ENCODE peak calls at places on chromosomes 2 and 18, in seven cellular contexts. One of them, this sample, is unnamed.

GRCh38 chr2:120238728-120239487 is 13.7 kb upstream of the RALB start:
- DNase-seq in AG08396: peak
- DNase-seq in astrocyte of the spinal cord: peak
- DNase-seq in T-helper 9 cell: no peak
- DNase-seq in SJCRH30: no peak
- DNase-seq in stimulated activated CD4-positive, alpha-beta T cell treated with anti-CD3 and anti-CD28 coated beads, TNF-alpha, amount 100 ng/mL, for 4 hours: no peak
- DNase-seq in uterus: peak
- DNase-seq in this sample: no peak

GRCh38 chr2:197915548-197916265 is 111.3 kb downstream of the PLCL1 start:
- DNase-seq in AG08396: peak
- DNase-seq in astrocyte of the spinal cord: peak
- DNase-seq in T-helper 9 cell: no peak
- DNase-seq in SJCRH30: no peak
- DNase-seq in stimulated activated CD4-positive, alpha-beta T cell treated with anti-CD3 and anti-CD28 coated beads, TNF-alpha, amount 100 ng/mL, for 4 hours: no peak
- DNase-seq in uterus: no peak
- DNase-seq in this sample: no peak

GRCh38 chr18:48868468-48869466 is 82.0 kb downstream of the SMAD7 start:
- DNase-seq in AG08396: no peak
- DNase-seq in astrocyte of the spinal cord: no peak
- DNase-seq in T-helper 9 cell: no peak
- DNase-seq in SJCRH30: no peak
- DNase-seq in stimulated activated CD4-positive, alpha-beta T cell treated with anti-CD3 and anti-CD28 coated beads, TNF-alpha, amount 100 ng/mL, for 4 hours: no peak
- DNase-seq in uterus: no peak
- DNase-seq in this sample: no peak

GRCh38 chr2:54658548-54659207 is 64.8 kb upstream of the EML6 start:
- DNase-seq in AG08396: no peak
- DNase-seq in astrocyte of the spinal cord: peak
- DNase-seq in T-helper 9 cell: no peak
- DNase-seq in SJCRH30: no peak
- DNase-seq in stimulated activated CD4-positive, alpha-beta T cell treated with anti-CD3 and anti-CD28 coated beads, TNF-alpha, amount 100 ng/mL, for 4 hours: no peak
- DNase-seq in uterus: no peak
- DNase-seq in this sample: no peak

GRCh38 chr18:48791636-48792105 is 159.1 kb downstream of the SMAD7 start:
- DNase-seq in AG08396: no peak
- DNase-seq in astrocyte of the spinal cord: no peak
- DNase-seq in T-helper 9 cell: no peak
- DNase-seq in SJCRH30: no peak
- DNase-seq in stimulated activated CD4-positive, alpha-beta T cell treated with anti-CD3 and anti-CD28 coated beads, TNF-alpha, amount 100 ng/mL, for 4 hours: no peak
- DNase-seq in uterus: no peak
- DNase-seq in this sample: no peak

GRCh38 chr2:102226612-102227351 is 40.0 kb downstream of the IL1RL2 start:
- DNase-seq in AG08396: no peak
- DNase-seq in astrocyte of the spinal cord: peak
- DNase-seq in T-helper 9 cell: no peak
- DNase-seq in SJCRH30: peak
- DNase-seq in stimulated activated CD4-positive, alpha-beta T cell treated with anti-CD3 and anti-CD28 coated beads, TNF-alpha, amount 100 ng/mL, for 4 hours: no peak
- DNase-seq in uterus: no peak
- DNase-seq in this sample: peak

GRCh38 chr2:111135910-111136297 is 15.2 kb downstream of the BCL2L11 start:
- DNase-seq in AG08396: peak
- DNase-seq in astrocyte of the spinal cord: peak
- DNase-seq in T-helper 9 cell: no peak
- DNase-seq in SJCRH30: no peak
- DNase-seq in stimulated activated CD4-positive, alpha-beta T cell treated with anti-CD3 and anti-CD28 coated beads, TNF-alpha, amount 100 ng/mL, for 4 hours: no peak
- DNase-seq in uterus: no peak
- DNase-seq in this sample: no peak

GRCh38 chr2:45731146-45731545 is 79.7 kb downstream of the PRKCE start:
- DNase-seq in AG08396: no peak
- DNase-seq in astrocyte of the spinal cord: no peak
- DNase-seq in T-helper 9 cell: no peak
- DNase-seq in SJCRH30: no peak
- DNase-seq in stimulated activated CD4-positive, alpha-beta T cell treated with anti-CD3 and anti-CD28 coated beads, TNF-alpha, amount 100 ng/mL, for 4 hours: no peak
- DNase-seq in uterus: no peak
- DNase-seq in this sample: no peak

GRCh38 chr2:224930990-224931389 is 111.3 kb downstream of the DOCK10 start:
- DNase-seq in AG08396: no peak
- DNase-seq in astrocyte of the spinal cord: no peak
- DNase-seq in T-helper 9 cell: no peak
- DNase-seq in SJCRH30: no peak
- DNase-seq in stimulated activated CD4-positive, alpha-beta T cell treated with anti-CD3 and anti-CD28 coated beads, TNF-alpha, amount 100 ng/mL, for 4 hours: no peak
- DNase-seq in uterus: no peak
- DNase-seq in this sample: no peak

GRCh38 chr2:86070868-86071267 is 34.8 kb downstream of the POLR1A start:
- DNase-seq in AG08396: no peak
- DNase-seq in astrocyte of the spinal cord: no peak
- DNase-seq in T-helper 9 cell: no peak
- DNase-seq in SJCRH30: no peak
- DNase-seq in stimulated activated CD4-positive, alpha-beta T cell treated with anti-CD3 and anti-CD28 coated beads, TNF-alpha, amount 100 ng/mL, for 4 hours: no peak
- DNase-seq in uterus: no peak
- DNase-seq in this sample: no peak

GRCh38 chr2:214156971-214157370 is 253.9 kb upstream of the VWC2L start:
- DNase-seq in AG08396: no peak
- DNase-seq in astrocyte of the spinal cord: no peak
- DNase-seq in T-helper 9 cell: no peak
- DNase-seq in SJCRH30: no peak
- DNase-seq in stimulated activated CD4-positive, alpha-beta T cell treated with anti-CD3 and anti-CD28 coated beads, TNF-alpha, amount 100 ng/mL, for 4 hours: no peak
- DNase-seq in uterus: no peak
- DNase-seq in this sample: no peak

GRCh38 chr18:63131106-63131943 is 188.2 kb downstream of the BCL2 start:
- DNase-seq in AG08396: peak
- DNase-seq in astrocyte of the spinal cord: peak
- DNase-seq in T-helper 9 cell: peak
- DNase-seq in SJCRH30: peak
- DNase-seq in stimulated activated CD4-positive, alpha-beta T cell treated with anti-CD3 and anti-CD28 coated beads, TNF-alpha, amount 100 ng/mL, for 4 hours: peak
- DNase-seq in uterus: peak
- DNase-seq in this sample: no peak

GRCh38 chr18:8860845-8861642 is 155.7 kb downstream of the MTCL1 start:
- DNase-seq in AG08396: no peak
- DNase-seq in astrocyte of the spinal cord: no peak
- DNase-seq in T-helper 9 cell: no peak
- DNase-seq in SJCRH30: no peak
- DNase-seq in stimulated activated CD4-positive, alpha-beta T cell treated with anti-CD3 and anti-CD28 coated beads, TNF-alpha, amount 100 ng/mL, for 4 hours: no peak
- DNase-seq in uterus: no peak
- DNase-seq in this sample: no peak

GRCh38 chr18:37254973-37255372 is 310.6 kb downstream of the CELF4 start:
- DNase-seq in AG08396: no peak
- DNase-seq in astrocyte of the spinal cord: no peak
- DNase-seq in T-helper 9 cell: no peak
- DNase-seq in SJCRH30: no peak
- DNase-seq in stimulated activated CD4-positive, alpha-beta T cell treated with anti-CD3 and anti-CD28 coated beads, TNF-alpha, amount 100 ng/mL, for 4 hours: no peak
- DNase-seq in uterus: no peak
- DNase-seq in this sample: no peak

GRCh38 chr18:55753643-55754255 is 165.8 kb upstream of the TCF4 start:
- DNase-seq in AG08396: no peak
- DNase-seq in astrocyte of the spinal cord: peak
- DNase-seq in T-helper 9 cell: no peak
- DNase-seq in SJCRH30: no peak
- DNase-seq in stimulated activated CD4-positive, alpha-beta T cell treated with anti-CD3 and anti-CD28 coated beads, TNF-alpha, amount 100 ng/mL, for 4 hours: no peak
- DNase-seq in uterus: no peak
- DNase-seq in this sample: no peak

This sample was measured in LNCaP clone FGC.